ENCODE peak calls at places on chromosomes 5 and 9, in four cellular contexts. V, W, E and Y are unnamed samples.

GRCh38 chr5:31638286-31638685 is 645 bp upstream of the PDZD2 start:
- DNase-seq in V (no peak), W (peak), E (no peak), Y (peak)

GRCh38 chr9:36007309-36007708 is 29.4 kb upstream of the RECK start:
- DNase-seq in W (no peak), E (no peak), V (no peak), Y (no peak)

GRCh38 chr5:31614147-31615030 is 24.5 kb upstream of the PDZD2 start:
- DNase-seq in V (no peak), W (no peak), E (no peak), Y (no peak)

GRCh38 chr9:94511134-94511942 is 43.5 kb upstream of the PCAT7 start:
- DNase-seq in W (no peak), E (no peak), V (no peak), Y (peak)

GRCh38 chr5:133933169-133933509 is 35.3 kb downstream of the C5orf15 start:
- DNase-seq in E (no peak), W (no peak), V (no peak), Y (no peak)

GRCh38 chr9:134056483-134057310 is 11.1 kb downstream of the BRD3 start:
- DNase-seq in E (no peak), W (peak), V (no peak), Y (no peak)

GRCh38 chr9:136140046-136140445 is 21.4 kb upstream of the TMEM250 start:
- DNase-seq in E (no peak), W (no peak), V (no peak), Y (no peak)

GRCh38 chr5:7519564-7519963 is 123.6 kb downstream of the ADCY2 start:
- DNase-seq in E (no peak), W (no peak), V (no peak), Y (no peak)

GRCh38 chr9:18297532-18297872 is 176.5 kb upstream of the ADAMTSL1 start:
- DNase-seq in W (no peak), E (no peak), V (no peak), Y (no peak)

GRCh38 chr5:168592014-168592368 is 12.8 kb upstream of the PANK3 start:
- DNase-seq in E (no peak), V (peak), W (peak), Y (no peak)

GRCh38 chr5:84445049-84445685 is 60.5 kb upstream of the EDIL3 start:
- DNase-seq in E (no peak), V (no peak), W (no peak), Y (no peak)

GRCh38 chr5:68821056-68821455 is 272.8 kb upstream of the SLC30A5 start:
- DNase-seq in E (no peak), W (no peak), V (no peak), Y (no peak)

GRCh38 chr5:172616730-172617129 is 24.3 kb upstream of the NEURL1B start:
- DNase-seq in E (no peak), V (peak), W (no peak), Y (no peak)

GRCh38 chr9:27118916-27119315 is 9.9 kb downstream of the TEK start:
- DNase-seq in E (no peak), W (no peak), V (no peak), Y (no peak)

GRCh38 chr9:101421653-101422065 is 13.9 kb downstream of the ALDOB start:
- DNase-seq in W (no peak), E (no peak), V (peak), Y (no peak)

GRCh38 chr5:55817030-55817429 is 34.1 kb upstream of the IL31RA start:
- DNase-seq in W (no peak), V (no peak), E (no peak), Y (no peak)

GRCh38 chr5:115068239-115069086 is 101.2 kb downstream of the TRIM36 start:
- DNase-seq in E (no peak), W (no peak), V (no peak), Y (peak)

GRCh38 chr5:55427157-55427556 is 107.6 kb downstream of the PLPP1 start:
- DNase-seq in V (peak), W (no peak), E (no peak), Y (peak)

GRCh38 chr9:4258321-4259093 is 41.4 kb downstream of the GLIS3 start:
- DNase-seq in W (no peak), E (no peak), V (no peak), Y (no peak)
- H3K4me3 ChIP-seq in W (no peak), E (no peak), V (no peak), Y (no peak)

DNA sequence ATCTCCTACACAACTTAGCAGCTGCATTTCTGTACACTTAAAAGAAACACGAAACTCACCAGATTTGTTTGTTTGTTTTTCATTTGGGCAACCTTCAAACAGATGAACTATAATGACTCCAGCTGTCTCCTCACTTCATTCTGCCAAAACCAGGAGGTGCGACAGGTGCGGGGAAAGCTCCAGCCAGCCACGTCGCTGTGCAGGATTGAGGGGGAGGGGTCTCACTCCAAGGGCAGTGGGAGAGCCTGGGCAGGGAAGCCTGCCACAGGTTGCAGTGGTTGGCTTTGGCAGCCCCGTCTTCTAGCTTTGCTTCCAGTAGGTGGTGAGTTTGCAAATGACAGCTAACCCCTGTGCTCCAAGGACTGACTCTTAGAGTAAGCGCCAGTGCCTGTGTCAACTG is 215.8 kb downstream of the CEMIP2 start:
- DNase-seq in E (no peak), V (peak), W (no peak), Y (peak)
- H3K27ac ChIP-seq in E (no peak), V (no peak), W (no peak), Y (no peak)

GRCh38 chr5:174364676-174365075 is 319.2 kb downstream of the NSG2 start:
- DNase-seq in W (no peak), V (no peak), E (no peak), Y (no peak)

GRCh38 chr5:174356536-174356935 is 311.0 kb downstream of the NSG2 start:
- DNase-seq in V (no peak), E (no peak), W (no peak), Y (no peak)

GRCh38 chr5:174358276-174358675 is 312.8 kb downstream of the NSG2 start:
- DNase-seq in V (no peak), E (no peak), W (no peak), Y (no peak)

GRCh38 chr5:174363934-174364333 is 318.4 kb downstream of the NSG2 start:
- DNase-seq in W (no peak), V (no peak), E (no peak), Y (no peak)

GRCh38 chr5:174362514-174362913 is 317.0 kb downstream of the NSG2 start:
- DNase-seq in W (no peak), E (no peak), V (no peak), Y (no peak)
- H3K4me3 ChIP-seq in W (no peak), E (no peak), V (no peak), Y (no peak)

GRCh38 chr9:86641970-86642369 is 287.8 kb upstream of the TUT7 start:
- DNase-seq in W (no peak), V (no peak), E (no peak), Y (no peak)
- H3K27ac ChIP-seq in W (no peak), V (no peak), E (no peak), Y (peak)